ENCODE peak calls at places on chromosomes 13 and 19, in ten cellular contexts. W, U, Q, S, D, X, P, H, T and E are unnamed samples.

GRCh38 chr13:31114641-31115040 is 47.1 kb downstream of the HSPH1 start:
- DNase-seq in W (no peak), U (no peak), Q (no peak), S (no peak), D (no peak), X (no peak), P (no peak), H (no peak), T (no peak), E (no peak)

GRCh38 chr13:112062619-112063308 is 4.2 kb upstream of the SOX1 start:
- DNase-seq in W (no peak), U (no peak), Q (no peak), S (no peak), D (no peak), X (peak), P (no peak), H (no peak), T (no peak), E (no peak)

GRCh38 chr19:53101518-53101917 is 1.7 kb downstream of the ZNF160 start:
- DNase-seq in W (no peak), U (no peak), Q (no peak), S (no peak), D (peak), X (no peak), P (no peak), H (peak), T (no peak), E (no peak)

GRCh38 chr13:49627831-49628652 is at the start of gene ARL11:
- DNase-seq in W (no peak), U (no peak), Q (peak), S (peak), D (no peak), X (no peak), P (peak), H (no peak), T (no peak), E (peak)

GRCh38 chr13:25046985-25047660 is 48.8 kb upstream of the PABPC3 start:
- DNase-seq in W (peak), U (no peak), Q (peak), S (peak), D (peak), X (peak), P (no peak), H (no peak), T (no peak), E (peak)

GRCh38 chr19:55688422-55689218 is 13.6 kb downstream of the EPN1 start:
- DNase-seq in W (no peak), U (no peak), Q (no peak), S (no peak), D (no peak), X (no peak), P (no peak), H (no peak), T (no peak), E (no peak)

GRCh38 chr13:109700176-109700575 is 86.2 kb downstream of the IRS2 start:
- DNase-seq in W (no peak), U (no peak), Q (no peak), S (peak), D (peak), X (no peak), P (no peak), H (peak), T (no peak), E (peak)

GRCh38 chr13:106533940-106534843 is 1.3 kb downstream of the EFNB2 start:
- DNase-seq in W (no peak), U (peak), Q (peak), S (peak), D (peak), X (peak), P (peak), H (peak), T (peak), E (no peak)

GRCh38 chr19:42555801-42556200 is 27.5 kb upstream of the CEACAM1 start:
- DNase-seq in W (no peak), U (no peak), Q (no peak), S (no peak), D (no peak), X (no peak), P (no peak), H (no peak), T (no peak), E (no peak)

GRCh38 chr13:40992678-40993077 is 26.4 kb downstream of the ELF1 start:
- DNase-seq in W (no peak), U (no peak), Q (no peak), S (no peak), D (peak), X (no peak), P (no peak), H (peak), T (no peak), E (no peak)

GRCh38 chr19:50720921-50721291 is 1.3 kb upstream of the SHANK1 start:
- DNase-seq in W (no peak), U (peak), Q (no peak), S (peak), D (no peak), X (no peak), P (no peak), H (peak), T (no peak), E (no peak)

GRCh38 chr13:101757446-101758039 is 305.1 kb downstream of the ITGBL1 start:
- DNase-seq in W (peak), U (peak), Q (no peak), S (peak), D (peak), X (no peak), P (no peak), H (peak), T (no peak), E (no peak)

GRCh38 chr13:44364601-44365000 is 9.0 kb upstream of the SERP2 start:
- DNase-seq in W (no peak), U (peak), Q (no peak), S (peak), D (no peak), X (no peak), P (no peak), H (peak), T (no peak), E (no peak)

GRCh38 chr13:44131069-44131614 is 242.5 kb upstream of the SERP2 start:
- DNase-seq in W (no peak), U (no peak), Q (no peak), S (no peak), D (no peak), X (no peak), P (no peak), H (no peak), T (no peak), E (no peak)

GRCh38 chr19:3968556-3969434 is 2.1 kb downstream of the DAPK3 start:
- DNase-seq in W (peak), U (peak), Q (no peak), S (peak), D (peak), X (peak), P (no peak), H (peak), T (peak), E (peak)

GRCh38 chr19:1087813-1088418 is 7.3 kb downstream of the POLR2E start:
- DNase-seq in W (no peak), U (no peak), Q (peak), S (no peak), D (no peak), X (no peak), P (no peak), H (no peak), T (no peak), E (no peak)

GRCh38 chr13:75550159-75550567 is 572 bp downstream of the UCHL3 start:
- DNase-seq in W (peak), U (peak), Q (no peak), S (peak), D (peak), X (no peak), P (no peak), H (peak), T (no peak), E (no peak)

GRCh38 chr13:22744688-22745452 is 435.9 kb upstream of the SGCG start:
- DNase-seq in W (no peak), U (no peak), Q (no peak), S (no peak), D (no peak), X (no peak), P (no peak), H (no peak), T (no peak), E (no peak)

GRCh38 chr19:39381910-39382611 is 8.8 kb downstream of the PAF1 start:
- DNase-seq in W (no peak), U (no peak), Q (no peak), S (no peak), D (peak), X (no peak), P (no peak), H (no peak), T (no peak), E (no peak)

GRCh38 chr19:12111176-12111575 is 29.0 kb downstream of the ZNF20 start:
- DNase-seq in W (no peak), U (no peak), Q (no peak), S (no peak), D (no peak), X (no peak), P (no peak), H (no peak), T (no peak), E (no peak)

GRCh38 chr19:2627319-2627829 is 75.1 kb downstream of the GNG7 start:
- DNase-seq in W (no peak), U (peak), Q (peak), S (peak), D (peak), X (no peak), P (no peak), H (peak), T (peak), E (peak)